ENCODE peak calls at places on chromosome 1, in ten cellular contexts. P is M059J, Y is psoas muscle, H is B cell, S is NCI-H1436, E is amygdala, L is G401, N is T-helper 1 cell, B is adrenal gland, V is glutamatergic neuron. X is an unnamed sample.

GRCh38 chr1:200907611-200908097 is 13.0 kb downstream of the INAVA start:
- DNase-seq in P (no peak), Y (no peak), H (no peak), S (no peak), E (no peak), L (no peak), N (no peak), B (no peak), V (no peak), X (no peak)

GRCh38 chr1:76161451-76161850 is 86.9 kb downstream of the ST6GALNAC3 start:
- DNase-seq in P (no peak), Y (no peak), H (no peak), S (no peak), E (no peak), L (no peak), N (no peak), B (no peak), V (no peak), X (no peak)

GRCh38 chr1:179591592-179592580 is at the start of gene TDRD5:
- DNase-seq in P (no peak), Y (no peak), H (no peak), S (peak; percentile 9), E (no peak), L (no peak), N (no peak), B (peak; percentile 25), V (peak; percentile 40), X (peak; percentile 33)

GRCh38 chr1:30684881-30685795 is 38.2 kb downstream of the MATN1 start:
- DNase-seq in P (no peak), Y (peak; percentile 52), H (no peak), S (peak; percentile 89), E (no peak), L (peak; percentile 21), N (peak; percentile 14), B (peak; percentile 23), V (peak; percentile 71), X (peak; percentile 49)

GRCh38 chr1:150876111-150876434 is 326 bp downstream of the ARNT start:
- DNase-seq in P (peak; percentile 66), Y (no peak), H (no peak), S (peak; percentile 71), E (no peak), L (peak; percentile 70), N (no peak), B (peak; percentile 73), V (peak; percentile 88), X (no peak)

GRCh38 chr1:238664139-238664538 is 722.2 kb upstream of the CHRM3 start:
- DNase-seq in P (no peak), Y (no peak), H (no peak), S (no peak), E (no peak), L (no peak), N (no peak), B (no peak), V (no peak), X (no peak)

GRCh38 chr1:214438059-214438458 is 113.3 kb downstream of the PTPN14 start:
- DNase-seq in P (no peak), Y (peak; percentile 84), H (no peak), S (no peak), E (no peak), L (no peak), N (no peak), B (peak; percentile 18), V (peak; percentile 74), X (peak; percentile 18)

GRCh38 chr1:220432408-220432807 is 95.5 kb upstream of the MARK1 start:
- DNase-seq in P (peak; percentile 11), Y (no peak), H (no peak), S (no peak), E (no peak), L (no peak), N (no peak), B (no peak), V (no peak), X (no peak)

GRCh38 chr1:19765623-19766022 is 34.1 kb downstream of the TMCO4 start:
- DNase-seq in P (peak; percentile 98), Y (no peak), H (no peak), S (no peak), E (no peak), L (no peak), N (no peak), B (no peak), V (no peak), X (no peak)

GRCh38 chr1:183279835-183280234 is 93.8 kb downstream of the LAMC2 start:
- DNase-seq in P (peak; percentile 98), Y (peak; percentile 71), H (no peak), S (no peak), E (no peak), L (no peak), N (no peak), B (no peak), V (no peak), X (no peak)

GRCh38 chr1:12722626-12723025 is 6.7 kb downstream of the AADACL3 start:
- DNase-seq in P (no peak), Y (no peak), H (no peak), S (no peak), E (no peak), L (no peak), N (no peak), B (no peak), V (no peak), X (no peak)

GRCh38 chr1:198883184-198883583 is 244.3 kb downstream of the PTPRC start:
- DNase-seq in P (no peak), Y (no peak), H (no peak), S (no peak), E (no peak), L (no peak), N (no peak), B (no peak), V (no peak), X (no peak)

GRCh38 chr1:236576004-236576403 is 28.3 kb downstream of the HEATR1 start:
- DNase-seq in P (no peak), Y (no peak), H (no peak), S (no peak), E (no peak), L (no peak), N (no peak), B (no peak), V (no peak), X (no peak)

GRCh38 chr1:186498695-186499389 is 37.9 kb upstream of the PDC start:
- DNase-seq in P (peak; percentile 68), Y (no peak), H (no peak), S (no peak), E (no peak), L (no peak), N (no peak), B (no peak), V (no peak), X (no peak)

GRCh38 chr1:30807318-30808066 is 49.9 kb upstream of the LAPTM5 start:
- DNase-seq in P (peak; percentile 79), Y (peak; percentile 66), H (peak; percentile 67), S (peak; percentile 98), E (no peak), L (no peak), N (no peak), B (peak; percentile 75), V (no peak), X (no peak)

GRCh38 chr1:40316595-40317393 is at the start of gene COL9A2:
- DNase-seq in P (peak; percentile 67), Y (no peak), H (peak; percentile 79), S (peak; percentile 82), E (peak; percentile 84), L (no peak), N (peak; percentile 61), B (no peak), V (peak; percentile 42), X (peak; percentile 36)

GRCh38 chr1:199161766-199162303 is 523.0 kb downstream of the PTPRC start:
- DNase-seq in P (no peak), Y (no peak), H (no peak), S (no peak), E (no peak), L (peak; percentile 84), N (no peak), B (no peak), V (no peak), X (no peak)

GRCh38 chr1:7845761-7846160 is 7.1 kb downstream of the UTS2 start:
- DNase-seq in P (peak; percentile 18), Y (no peak), H (no peak), S (no peak), E (no peak), L (no peak), N (no peak), B (no peak), V (no peak), X (no peak)

GRCh38 chr1:64913361-64914015 is 52.9 kb downstream of the JAK1 start:
- DNase-seq in P (no peak), Y (no peak), H (no peak), S (no peak), E (no peak), L (no peak), N (no peak), B (no peak), V (no peak), X (no peak)

X was measured in endothelial cell.